ENCODE peak calls at places on chromosome 9, in eight cellular contexts. O is left ventricle myocardium inferior; H is CD14-positive monocyte; C is neural crest cell; W is CD8-positive, alpha-beta memory T cell; N is anterior cingulate cortex; Z is cardiac muscle cell; R is activated naive CD4-positive, alpha-beta T cell. G is an unnamed sample.

GRCh38 chr9:36802171-36802920 is 229.7 kb downstream of the MELK start:
- DNase-seq in N (peak), W (no peak), R (no peak), O (no peak), H (no peak), Z (no peak), C (no peak), G (no peak)

GRCh38 chr9:613771-614347 is 227.6 kb upstream of the DMRT1 start:
- DNase-seq in H (peak), W (peak), C (peak), R (peak), O (peak), N (peak), Z (peak), G (peak)

GRCh38 chr9:109317979-109318671 is 2.7 kb downstream of the EPB41L4B start:
- DNase-seq in O (no peak), N (no peak), R (no peak), Z (no peak), W (no peak), H (no peak), C (no peak), G (no peak)

GRCh38 chr9:129178579-129178909 is 483 bp upstream of the IER5L start:
- DNase-seq in Z (no peak), H (no peak), O (no peak), C (no peak), W (no peak), R (no peak), N (no peak), G (no peak)

GRCh38 chr9:19156805-19157204 is 29.5 kb upstream of the PLIN2 start:
- DNase-seq in Z (no peak), W (no peak), R (no peak), H (no peak), N (no peak), C (no peak), O (peak), G (no peak)

GRCh38 chr9:2192356-2192979 is 177.3 kb downstream of the SMARCA2 start:
- DNase-seq in O (no peak), N (no peak), Z (no peak), R (no peak), H (no peak), C (no peak), W (no peak), G (no peak)

GRCh38 chr9:115411993-115412452 is 294.1 kb upstream of the TNC start:
- DNase-seq in H (no peak), O (no peak), R (no peak), C (no peak), Z (no peak), W (no peak), N (no peak), G (no peak)

GRCh38 chr9:134367796-134368490 is 41.7 kb downstream of the RXRA start:
- DNase-seq in Z (no peak), C (no peak), O (no peak), R (no peak), H (no peak), W (no peak), N (no peak), G (no peak)

GRCh38 chr9:133701321-133701980 is 36.7 kb downstream of the SARDH start:
- DNase-seq in C (no peak), H (peak), Z (no peak), W (peak), O (no peak), N (peak), R (peak), G (peak)

GRCh38 chr9:92155221-92155620 is 40.0 kb upstream of the SPTLC1 start:
- DNase-seq in N (no peak), H (no peak), R (no peak), O (no peak), Z (no peak), W (no peak), C (no peak), G (no peak)

GRCh38 chr9:133897675-133898074 is 94.4 kb downstream of the VAV2 start:
- DNase-seq in H (no peak), R (no peak), O (no peak), N (no peak), C (no peak), Z (no peak), W (no peak), G (no peak)

GRCh38 chr9:27436234-27436633 is 87.9 kb upstream of the IFNK start:
- DNase-seq in N (no peak), H (no peak), W (no peak), R (no peak), C (no peak), Z (no peak), O (no peak), G (no peak)

GRCh38 chr9:93118863-93119702 is 15.0 kb downstream of the NINJ1 start:
- DNase-seq in H (peak), W (no peak), C (no peak), Z (no peak), O (peak), N (no peak), R (no peak), G (peak)

GRCh38 chr9:91027005-91027404 is 225.4 kb downstream of the SYK start:
- DNase-seq in O (no peak), R (no peak), H (no peak), N (no peak), W (no peak), C (no peak), Z (no peak), G (no peak)

GRCh38 chr9:20599195-20599594 is 23.1 kb downstream of the MLLT3 start:
- DNase-seq in H (no peak), C (no peak), O (no peak), Z (no peak), W (no peak), R (no peak), N (no peak), G (no peak)